ENCODE peak calls at places on chromosomes 16 and 17, in seven cellular contexts. One of them, this sample, is unnamed.

GRCh38 chr16:4624827-4625616 is 396 bp downstream of the MGRN1 start:
- DNase-seq in amniotic stem cell: no peak
- DNase-seq in SK-MEL-5: peak
- DNase-seq in non-pigmented ciliary epithelial cell: no peak
- DNase-seq in stimulated activated CD4-positive, alpha-beta T cell treated with anti-CD3 and anti-CD28 coated beads, Interleukin-12 subunit alpha, Interleukin-12 subunit beta, amount 100 ng/mL, for 4 hours: peak
- DNase-seq in RPMI8226: peak
- DNase-seq in iris pigment epithelial cell: peak
- DNase-seq in this sample: peak

GRCh38 chr16:31061813-31062440 is 12.1 kb downstream of the ZNF668 start:
- DNase-seq in non-pigmented ciliary epithelial cell: no peak
- DNase-seq in SK-MEL-5: no peak
- DNase-seq in RPMI8226: no peak
- DNase-seq in stimulated activated CD4-positive, alpha-beta T cell treated with anti-CD3 and anti-CD28 coated beads, Interleukin-12 subunit alpha, Interleukin-12 subunit beta, amount 100 ng/mL, for 4 hours: no peak
- DNase-seq in iris pigment epithelial cell: no peak
- DNase-seq in amniotic stem cell: no peak
- DNase-seq in this sample: no peak

GRCh38 chr16:80989801-80990200 is 16.9 kb downstream of the CMC2 start:
- DNase-seq in RPMI8226: no peak
- DNase-seq in stimulated activated CD4-positive, alpha-beta T cell treated with anti-CD3 and anti-CD28 coated beads, Interleukin-12 subunit alpha, Interleukin-12 subunit beta, amount 100 ng/mL, for 4 hours: no peak
- DNase-seq in SK-MEL-5: no peak
- DNase-seq in iris pigment epithelial cell: no peak
- DNase-seq in amniotic stem cell: no peak
- DNase-seq in non-pigmented ciliary epithelial cell: no peak
- DNase-seq in this sample: no peak

GRCh38 chr16:17224859-17225258 is 245.9 kb downstream of the XYLT1 start:
- DNase-seq in RPMI8226: peak
- DNase-seq in SK-MEL-5: no peak
- DNase-seq in stimulated activated CD4-positive, alpha-beta T cell treated with anti-CD3 and anti-CD28 coated beads, Interleukin-12 subunit alpha, Interleukin-12 subunit beta, amount 100 ng/mL, for 4 hours: no peak
- DNase-seq in non-pigmented ciliary epithelial cell: no peak
- DNase-seq in iris pigment epithelial cell: peak
- DNase-seq in amniotic stem cell: no peak
- DNase-seq in this sample: peak

GRCh38 chr17:49434821-49435581 is 20.3 kb upstream of the PHB1 start:
- DNase-seq in non-pigmented ciliary epithelial cell: no peak
- DNase-seq in amniotic stem cell: peak
- DNase-seq in SK-MEL-5: peak
- DNase-seq in iris pigment epithelial cell: peak
- DNase-seq in stimulated activated CD4-positive, alpha-beta T cell treated with anti-CD3 and anti-CD28 coated beads, Interleukin-12 subunit alpha, Interleukin-12 subunit beta, amount 100 ng/mL, for 4 hours: peak
- DNase-seq in RPMI8226: peak
- DNase-seq in this sample: peak

GRCh38 chr16:27405546-27406451 is 3.8 kb downstream of the IL21R start:
- DNase-seq in iris pigment epithelial cell: no peak
- DNase-seq in stimulated activated CD4-positive, alpha-beta T cell treated with anti-CD3 and anti-CD28 coated beads, Interleukin-12 subunit alpha, Interleukin-12 subunit beta, amount 100 ng/mL, for 4 hours: peak
- DNase-seq in SK-MEL-5: no peak
- DNase-seq in non-pigmented ciliary epithelial cell: no peak
- DNase-seq in amniotic stem cell: no peak
- DNase-seq in RPMI8226: no peak
- DNase-seq in this sample: peak

GRCh38 chr16:35735403-35736251 is 2276.2 kb downstream of the TP53TG3F start:
- DNase-seq in SK-MEL-5: no peak
- DNase-seq in RPMI8226: no peak
- DNase-seq in iris pigment epithelial cell: no peak
- DNase-seq in stimulated activated CD4-positive, alpha-beta T cell treated with anti-CD3 and anti-CD28 coated beads, Interleukin-12 subunit alpha, Interleukin-12 subunit beta, amount 100 ng/mL, for 4 hours: no peak
- DNase-seq in amniotic stem cell: no peak
- DNase-seq in non-pigmented ciliary epithelial cell: no peak
- DNase-seq in this sample: no peak

GRCh38 chr17:7146115-7146514 is 31.5 kb upstream of the ASGR2 start:
- DNase-seq in RPMI8226: no peak
- DNase-seq in amniotic stem cell: no peak
- DNase-seq in non-pigmented ciliary epithelial cell: no peak
- DNase-seq in stimulated activated CD4-positive, alpha-beta T cell treated with anti-CD3 and anti-CD28 coated beads, Interleukin-12 subunit alpha, Interleukin-12 subunit beta, amount 100 ng/mL, for 4 hours: no peak
- DNase-seq in iris pigment epithelial cell: no peak
- DNase-seq in SK-MEL-5: no peak
- DNase-seq in this sample: peak

GRCh38 chr16:17328971-17329370 is 141.8 kb downstream of the XYLT1 start:
- DNase-seq in iris pigment epithelial cell: no peak
- DNase-seq in SK-MEL-5: no peak
- DNase-seq in amniotic stem cell: no peak
- DNase-seq in RPMI8226: no peak
- DNase-seq in stimulated activated CD4-positive, alpha-beta T cell treated with anti-CD3 and anti-CD28 coated beads, Interleukin-12 subunit alpha, Interleukin-12 subunit beta, amount 100 ng/mL, for 4 hours: no peak
- DNase-seq in non-pigmented ciliary epithelial cell: no peak
- DNase-seq in this sample: peak

GRCh38 chr17:45136846-45137560 is 1.5 kb downstream of the ACBD4 start:
- DNase-seq in stimulated activated CD4-positive, alpha-beta T cell treated with anti-CD3 and anti-CD28 coated beads, Interleukin-12 subunit alpha, Interleukin-12 subunit beta, amount 100 ng/mL, for 4 hours: no peak
- DNase-seq in iris pigment epithelial cell: no peak
- DNase-seq in amniotic stem cell: no peak
- DNase-seq in non-pigmented ciliary epithelial cell: no peak
- DNase-seq in SK-MEL-5: no peak
- DNase-seq in RPMI8226: no peak
- DNase-seq in this sample: no peak

GRCh38 chr16:72094266-72094610 is 591 bp downstream of the DHX38 start:
- DNase-seq in iris pigment epithelial cell: peak
- DNase-seq in SK-MEL-5: no peak
- DNase-seq in RPMI8226: no peak
- DNase-seq in non-pigmented ciliary epithelial cell: no peak
- DNase-seq in amniotic stem cell: no peak
- DNase-seq in stimulated activated CD4-positive, alpha-beta T cell treated with anti-CD3 and anti-CD28 coated beads, Interleukin-12 subunit alpha, Interleukin-12 subunit beta, amount 100 ng/mL, for 4 hours: peak
- DNase-seq in this sample: peak

GRCh38 chr17:62859146-62859545 is 51.0 kb upstream of the MARCHF10 start:
- DNase-seq in non-pigmented ciliary epithelial cell: no peak
- DNase-seq in RPMI8226: no peak
- DNase-seq in stimulated activated CD4-positive, alpha-beta T cell treated with anti-CD3 and anti-CD28 coated beads, Interleukin-12 subunit alpha, Interleukin-12 subunit beta, amount 100 ng/mL, for 4 hours: no peak
- DNase-seq in SK-MEL-5: no peak
- DNase-seq in amniotic stem cell: no peak
- DNase-seq in iris pigment epithelial cell: peak
- DNase-seq in this sample: peak

GRCh38 chr17:2405247-2405926 is 4.5 kb upstream of the MNT start:
- DNase-seq in SK-MEL-5: peak
- DNase-seq in non-pigmented ciliary epithelial cell: peak
- DNase-seq in stimulated activated CD4-positive, alpha-beta T cell treated with anti-CD3 and anti-CD28 coated beads, Interleukin-12 subunit alpha, Interleukin-12 subunit beta, amount 100 ng/mL, for 4 hours: no peak
- DNase-seq in amniotic stem cell: peak
- DNase-seq in RPMI8226: no peak
- DNase-seq in iris pigment epithelial cell: peak
- DNase-seq in this sample: peak

GRCh38 chr16:17590711-17591654 is 120.2 kb upstream of the XYLT1 start:
- DNase-seq in amniotic stem cell: no peak
- DNase-seq in iris pigment epithelial cell: no peak
- DNase-seq in stimulated activated CD4-positive, alpha-beta T cell treated with anti-CD3 and anti-CD28 coated beads, Interleukin-12 subunit alpha, Interleukin-12 subunit beta, amount 100 ng/mL, for 4 hours: peak
- DNase-seq in SK-MEL-5: no peak
- DNase-seq in RPMI8226: no peak
- DNase-seq in non-pigmented ciliary epithelial cell: no peak
- DNase-seq in this sample: peak

GRCh38 chr17:10984163-10984562 is 146.3 kb upstream of the PIRT start:
- DNase-seq in amniotic stem cell: no peak
- DNase-seq in SK-MEL-5: no peak
- DNase-seq in RPMI8226: no peak
- DNase-seq in iris pigment epithelial cell: no peak
- DNase-seq in stimulated activated CD4-positive, alpha-beta T cell treated with anti-CD3 and anti-CD28 coated beads, Interleukin-12 subunit alpha, Interleukin-12 subunit beta, amount 100 ng/mL, for 4 hours: no peak
- DNase-seq in non-pigmented ciliary epithelial cell: no peak
- DNase-seq in this sample: no peak

GRCh38 chr17:46179375-46179999 is 13.7 kb downstream of the KANSL1 start:
- DNase-seq in RPMI8226: no peak
- DNase-seq in amniotic stem cell: no peak
- DNase-seq in non-pigmented ciliary epithelial cell: no peak
- DNase-seq in stimulated activated CD4-positive, alpha-beta T cell treated with anti-CD3 and anti-CD28 coated beads, Interleukin-12 subunit alpha, Interleukin-12 subunit beta, amount 100 ng/mL, for 4 hours: no peak
- DNase-seq in iris pigment epithelial cell: no peak
- DNase-seq in SK-MEL-5: no peak
- DNase-seq in this sample: no peak

GRCh38 chr16:47424846-47425245 is 36.0 kb downstream of the ITFG1 start:
- DNase-seq in iris pigment epithelial cell: no peak
- DNase-seq in amniotic stem cell: no peak
- DNase-seq in stimulated activated CD4-positive, alpha-beta T cell treated with anti-CD3 and anti-CD28 coated beads, Interleukin-12 subunit alpha, Interleukin-12 subunit beta, amount 100 ng/mL, for 4 hours: no peak
- DNase-seq in non-pigmented ciliary epithelial cell: no peak
- DNase-seq in SK-MEL-5: no peak
- DNase-seq in RPMI8226: no peak
- DNase-seq in this sample: no peak

GRCh38 chr16:25010542-25010941 is 4.6 kb downstream of the ARHGAP17 start:
- DNase-seq in stimulated activated CD4-positive, alpha-beta T cell treated with anti-CD3 and anti-CD28 coated beads, Interleukin-12 subunit alpha, Interleukin-12 subunit beta, amount 100 ng/mL, for 4 hours: no peak
- DNase-seq in iris pigment epithelial cell: no peak
- DNase-seq in amniotic stem cell: no peak
- DNase-seq in non-pigmented ciliary epithelial cell: no peak
- DNase-seq in RPMI8226: no peak
- DNase-seq in SK-MEL-5: no peak
- DNase-seq in this sample: no peak

GRCh38 chr17:27319536-27320221 is 25.8 kb downstream of the WSB1 start:
- DNase-seq in SK-MEL-5: no peak
- DNase-seq in stimulated activated CD4-positive, alpha-beta T cell treated with anti-CD3 and anti-CD28 coated beads, Interleukin-12 subunit alpha, Interleukin-12 subunit beta, amount 100 ng/mL, for 4 hours: no peak
- DNase-seq in RPMI8226: peak
- DNase-seq in non-pigmented ciliary epithelial cell: no peak
- DNase-seq in iris pigment epithelial cell: peak
- DNase-seq in amniotic stem cell: no peak
- DNase-seq in this sample: peak

GRCh38 chr16:87344931-87345631 is 27.9 kb upstream of the C16orf95 start:
- DNase-seq in stimulated activated CD4-positive, alpha-beta T cell treated with anti-CD3 and anti-CD28 coated beads, Interleukin-12 subunit alpha, Interleukin-12 subunit beta, amount 100 ng/mL, for 4 hours: peak
- DNase-seq in SK-MEL-5: no peak
- DNase-seq in RPMI8226: no peak
- DNase-seq in iris pigment epithelial cell: peak
- DNase-seq in amniotic stem cell: no peak
- DNase-seq in non-pigmented ciliary epithelial cell: no peak
- DNase-seq in this sample: no peak

GRCh38 chr17:6381052-6381451 is 53.9 kb downstream of the AIPL1 start:
- DNase-seq in SK-MEL-5: no peak
- DNase-seq in non-pigmented ciliary epithelial cell: no peak
- DNase-seq in RPMI8226: no peak
- DNase-seq in amniotic stem cell: no peak
- DNase-seq in stimulated activated CD4-positive, alpha-beta T cell treated with anti-CD3 and anti-CD28 coated beads, Interleukin-12 subunit alpha, Interleukin-12 subunit beta, amount 100 ng/mL, for 4 hours: no peak
- DNase-seq in iris pigment epithelial cell: no peak
- DNase-seq in this sample: peak

GRCh38 chr17:55264273-55264639 is 504 bp upstream of the HLF start:
- DNase-seq in non-pigmented ciliary epithelial cell: no peak
- DNase-seq in amniotic stem cell: no peak
- DNase-seq in iris pigment epithelial cell: no peak
- DNase-seq in RPMI8226: no peak
- DNase-seq in SK-MEL-5: no peak
- DNase-seq in stimulated activated CD4-positive, alpha-beta T cell treated with anti-CD3 and anti-CD28 coated beads, Interleukin-12 subunit alpha, Interleukin-12 subunit beta, amount 100 ng/mL, for 4 hours: no peak
- DNase-seq in this sample: no peak

GRCh38 chr17:9645858-9646555 is 690 bp downstream of the USP43 start:
- DNase-seq in amniotic stem cell: no peak
- DNase-seq in iris pigment epithelial cell: peak
- DNase-seq in RPMI8226: peak
- DNase-seq in non-pigmented ciliary epithelial cell: no peak
- DNase-seq in stimulated activated CD4-positive, alpha-beta T cell treated with anti-CD3 and anti-CD28 coated beads, Interleukin-12 subunit alpha, Interleukin-12 subunit beta, amount 100 ng/mL, for 4 hours: peak
- DNase-seq in SK-MEL-5: peak
- DNase-seq in this sample: no peak

GRCh38 chr16:84667600-84668309 is 19.4 kb downstream of the KLHL36 start:
- DNase-seq in stimulated activated CD4-positive, alpha-beta T cell treated with anti-CD3 and anti-CD28 coated beads, Interleukin-12 subunit alpha, Interleukin-12 subunit beta, amount 100 ng/mL, for 4 hours: no peak
- DNase-seq in RPMI8226: no peak
- DNase-seq in SK-MEL-5: no peak
- DNase-seq in iris pigment epithelial cell: no peak
- DNase-seq in non-pigmented ciliary epithelial cell: no peak
- DNase-seq in amniotic stem cell: no peak
- DNase-seq in this sample: peak

GRCh38 chr16:66389256-66390175 is 23.0 kb downstream of the CDH5 start:
- DNase-seq in RPMI8226: no peak
- DNase-seq in stimulated activated CD4-positive, alpha-beta T cell treated with anti-CD3 and anti-CD28 coated beads, Interleukin-12 subunit alpha, Interleukin-12 subunit beta, amount 100 ng/mL, for 4 hours: no peak
- DNase-seq in iris pigment epithelial cell: no peak
- DNase-seq in amniotic stem cell: no peak
- DNase-seq in SK-MEL-5: no peak
- DNase-seq in non-pigmented ciliary epithelial cell: no peak
- DNase-seq in this sample: no peak

GRCh38 chr16:29845656-29846055 is 17.4 kb downstream of the CDIPT start:
- DNase-seq in non-pigmented ciliary epithelial cell: no peak
- DNase-seq in SK-MEL-5: no peak
- DNase-seq in RPMI8226: no peak
- DNase-seq in iris pigment epithelial cell: no peak
- DNase-seq in amniotic stem cell: no peak
- DNase-seq in stimulated activated CD4-positive, alpha-beta T cell treated with anti-CD3 and anti-CD28 coated beads, Interleukin-12 subunit alpha, Interleukin-12 subunit beta, amount 100 ng/mL, for 4 hours: no peak
- DNase-seq in this sample: no peak

GRCh38 chr16:84426804-84427203 is 58.5 kb downstream of the ATP2C2 start:
- DNase-seq in SK-MEL-5: no peak
- DNase-seq in RPMI8226: no peak
- DNase-seq in amniotic stem cell: no peak
- DNase-seq in stimulated activated CD4-positive, alpha-beta T cell treated with anti-CD3 and anti-CD28 coated beads, Interleukin-12 subunit alpha, Interleukin-12 subunit beta, amount 100 ng/mL, for 4 hours: no peak
- DNase-seq in iris pigment epithelial cell: no peak
- DNase-seq in non-pigmented ciliary epithelial cell: no peak
- DNase-seq in this sample: no peak

GRCh38 chr17:80822021-80822699 is 169.5 kb upstream of the CHMP6 start:
- DNase-seq in amniotic stem cell: no peak
- DNase-seq in RPMI8226: no peak
- DNase-seq in non-pigmented ciliary epithelial cell: no peak
- DNase-seq in iris pigment epithelial cell: no peak
- DNase-seq in stimulated activated CD4-positive, alpha-beta T cell treated with anti-CD3 and anti-CD28 coated beads, Interleukin-12 subunit alpha, Interleukin-12 subunit beta, amount 100 ng/mL, for 4 hours: no peak
- DNase-seq in SK-MEL-5: no peak
- DNase-seq in this sample: no peak

GRCh38 chr16:7004266-7004665 is 328.4 kb upstream of the RBFOX1 start:
- DNase-seq in SK-MEL-5: no peak
- DNase-seq in iris pigment epithelial cell: no peak
- DNase-seq in non-pigmented ciliary epithelial cell: no peak
- DNase-seq in stimulated activated CD4-positive, alpha-beta T cell treated with anti-CD3 and anti-CD28 coated beads, Interleukin-12 subunit alpha, Interleukin-12 subunit beta, amount 100 ng/mL, for 4 hours: no peak
- DNase-seq in RPMI8226: no peak
- DNase-seq in amniotic stem cell: no peak
- DNase-seq in this sample: no peak

GRCh38 chr17:38897176-38897575 is 27.3 kb downstream of the LASP1 start:
- DNase-seq in iris pigment epithelial cell: no peak
- DNase-seq in RPMI8226: no peak
- DNase-seq in amniotic stem cell: no peak
- DNase-seq in non-pigmented ciliary epithelial cell: no peak
- DNase-seq in SK-MEL-5: no peak
- DNase-seq in stimulated activated CD4-positive, alpha-beta T cell treated with anti-CD3 and anti-CD28 coated beads, Interleukin-12 subunit alpha, Interleukin-12 subunit beta, amount 100 ng/mL, for 4 hours: no peak
- DNase-seq in this sample: no peak

GRCh38 chr17:17030515-17031211 is 11.6 kb upstream of the MPRIP start:
- DNase-seq in iris pigment epithelial cell: no peak
- DNase-seq in amniotic stem cell: no peak
- DNase-seq in stimulated activated CD4-positive, alpha-beta T cell treated with anti-CD3 and anti-CD28 coated beads, Interleukin-12 subunit alpha, Interleukin-12 subunit beta, amount 100 ng/mL, for 4 hours: no peak
- DNase-seq in non-pigmented ciliary epithelial cell: no peak
- DNase-seq in SK-MEL-5: no peak
- DNase-seq in RPMI8226: no peak
- DNase-seq in this sample: no peak

GRCh38 chr17:75652934-75653549 is 13.9 kb downstream of the RECQL5 start:
- DNase-seq in SK-MEL-5: peak
- DNase-seq in amniotic stem cell: no peak
- DNase-seq in non-pigmented ciliary epithelial cell: no peak
- DNase-seq in RPMI8226: peak
- DNase-seq in stimulated activated CD4-positive, alpha-beta T cell treated with anti-CD3 and anti-CD28 coated beads, Interleukin-12 subunit alpha, Interleukin-12 subunit beta, amount 100 ng/mL, for 4 hours: peak
- DNase-seq in iris pigment epithelial cell: peak
- DNase-seq in this sample: no peak

GRCh38 chr16:12436201-12436657 is 367.5 kb downstream of the CPPED1 start:
- DNase-seq in SK-MEL-5: no peak
- DNase-seq in stimulated activated CD4-positive, alpha-beta T cell treated with anti-CD3 and anti-CD28 coated beads, Interleukin-12 subunit alpha, Interleukin-12 subunit beta, amount 100 ng/mL, for 4 hours: no peak
- DNase-seq in non-pigmented ciliary epithelial cell: no peak
- DNase-seq in iris pigment epithelial cell: no peak
- DNase-seq in RPMI8226: no peak
- DNase-seq in amniotic stem cell: no peak
- DNase-seq in this sample: no peak

GRCh38 chr17:63476857-63477470 is at the start of gene ACE:
- DNase-seq in iris pigment epithelial cell: no peak
- DNase-seq in SK-MEL-5: no peak
- DNase-seq in stimulated activated CD4-positive, alpha-beta T cell treated with anti-CD3 and anti-CD28 coated beads, Interleukin-12 subunit alpha, Interleukin-12 subunit beta, amount 100 ng/mL, for 4 hours: peak
- DNase-seq in RPMI8226: peak
- DNase-seq in amniotic stem cell: no peak
- DNase-seq in non-pigmented ciliary epithelial cell: no peak
- DNase-seq in this sample: no peak

GRCh38 chr16:1929105-1929504 is 10.9 kb upstream of the HS3ST6 start:
- DNase-seq in amniotic stem cell: no peak
- DNase-seq in stimulated activated CD4-positive, alpha-beta T cell treated with anti-CD3 and anti-CD28 coated beads, Interleukin-12 subunit alpha, Interleukin-12 subunit beta, amount 100 ng/mL, for 4 hours: no peak
- DNase-seq in non-pigmented ciliary epithelial cell: no peak
- DNase-seq in SK-MEL-5: peak
- DNase-seq in iris pigment epithelial cell: no peak
- DNase-seq in RPMI8226: peak
- DNase-seq in this sample: peak